ENCODE peak calls at places on chromosomes 2 and 18, in four cellular contexts. D is H9, V is IMR-90, K is trophoblast cell. T is an unnamed sample.

GRCh38 chr2:64422466-64422865 is 31.5 kb upstream of the LGALSL start:
- DNase-seq in K (no peak), V (no peak), D (no peak), T (no peak)

GRCh38 chr2:143451622-143452021 is 322.4 kb downstream of the ARHGAP15 start:
- DNase-seq in K (no peak), V (peak; percentile 41), D (no peak), T (no peak)

GRCh38 chr2:3223080-3223923 is 154.3 kb downstream of the EIPR1 start:
- DNase-seq in K (no peak), D (no peak), V (peak; percentile 86), T (no peak)

GRCh38 chr2:240730506-240731326 is 39.0 kb downstream of the AQP12A start:
- DNase-seq in K (peak; percentile 14), V (no peak), D (no peak), T (no peak)

GRCh38 chr2:65471409-65471808 is 39.0 kb upstream of the SPRED2 start:
- DNase-seq in K (no peak), D (no peak), V (no peak), T (no peak)

GRCh38 chr2:151030663-151031230 is 230.9 kb downstream of the RBM43 start:
- DNase-seq in K (no peak), V (no peak), D (no peak), T (no peak)

GRCh38 chr2:165281387-165281786 is 42.2 kb downstream of the SCN2A start:
- DNase-seq in D (no peak), V (no peak), K (no peak), T (no peak)

GRCh38 chr2:31894656-31895055 is 116.2 kb downstream of the MEMO1 start:
- DNase-seq in V (no peak), K (no peak), D (no peak), T (no peak)

GRCh38 chr2:3463156-3463835 is 56.0 kb downstream of the ADI1 start:
- DNase-seq in D (no peak), K (no peak), V (no peak), T (no peak)

GRCh38 chr2:135124924-135125886 is 73.1 kb downstream of the RAB3GAP1 start:
- DNase-seq in D (no peak), K (peak; percentile 5), V (peak; percentile 17), T (no peak)

GRCh38 chr2:156437876-156438410 is 1.8 kb downstream of the GPD2 start:
- DNase-seq in D (no peak), K (peak; percentile 68), V (no peak), T (no peak)

GRCh38 chr2:137893145-137893544 is 71.1 kb upstream of the HNMT start:
- DNase-seq in D (no peak), K (no peak), V (no peak), T (no peak)

GRCh38 chr2:214747992-214748391 is 61.5 kb downstream of the BARD1 start:
- DNase-seq in D (no peak), V (no peak), K (no peak), T (no peak)

GRCh38 chr2:230322561-230323384 is 4.2 kb upstream of the SP140L start:
- DNase-seq in V (no peak), D (no peak), K (no peak), T (no peak)

GRCh38 chr2:151878655-151879563 is 50.7 kb upstream of the ARL5A start:
- DNase-seq in D (no peak), V (no peak), K (peak; percentile 29), T (no peak)

GRCh38 chr2:95158891-95159619 is 593 bp downstream of the ZNF514 start:
- DNase-seq in V (peak; percentile 30), K (peak; percentile 28), D (peak; percentile 42), T (peak; percentile 18)

GRCh38 chr2:237723613-237724012 is 75.0 kb upstream of the RBM44 start:
- DNase-seq in K (peak; percentile 99), D (peak; percentile 70), V (peak; percentile 57), T (no peak)

GRCh38 chr2:101986804-101987740 is 4.7 kb upstream of the IL1R2 start:
- DNase-seq in V (no peak), K (no peak), D (no peak), T (no peak)

GRCh38 chr2:102449370-102449974 is 23.6 kb upstream of the SLC9A4 start:
- DNase-seq in D (no peak), V (peak; percentile 47), K (peak; percentile 77), T (no peak)

GRCh38 chr2:146893500-146894041 is 951.3 kb upstream of the ACVR2A start:
- DNase-seq in V (no peak), D (no peak), K (no peak), T (no peak)
- H2AK5ac ChIP-seq in V (no peak overlapping the region), D (no peak overlapping the region), K (no peak overlapping the region), T (no peak overlapping the region)

GRCh38 chr2:5729426-5729825 is 37.2 kb downstream of the SOX11 start:
- DNase-seq in V (no peak), K (no peak), D (no peak), T (no peak)

GRCh38 chr2:5725794-5726463 is 33.7 kb downstream of the SOX11 start:
- DNase-seq in V (no peak), K (no peak), D (peak; percentile 95), T (peak; percentile 91)

GRCh38 chr2:5725072-5725471 is 32.9 kb downstream of the SOX11 start:
- DNase-seq in V (no peak), D (no peak), K (no peak), T (no peak)

GRCh38 chr2:5730386-5730785 is 38.2 kb downstream of the SOX11 start:
- DNase-seq in K (peak; percentile 35), D (no peak), V (no peak), T (no peak)

GRCh38 chr2:5727242-5727641 is 35.1 kb downstream of the SOX11 start:
- DNase-seq in K (no peak), D (no peak), V (no peak), T (no peak)
- H2AFZ ChIP-seq in K (no peak overlapping the region), D (no peak overlapping the region), V (no peak overlapping the region), T (no peak overlapping the region)

GRCh38 chr2:203238711-203239526 is at the start of gene CYP20A1:
- DNase-seq in D (peak; percentile 96), K (peak; percentile 97), V (peak; percentile 94), T (peak; percentile 92)
- H2BK120ac ChIP-seq in D (no peak within 1 kb of the TSS), K (peak within 1 kb of the TSS; percentile 92), V (peak within 1 kb of the TSS; percentile 87), T (no peak within 1 kb of the TSS)

GRCh38 chr2:235569837-235570236 is 76.0 kb downstream of the AGAP1 start:
- DNase-seq in D (no peak), K (no peak), V (no peak), T (no peak)
- H2AK5ac ChIP-seq in D (no peak overlapping the region), K (no peak overlapping the region), V (no peak overlapping the region), T (no peak overlapping the region)

DNA sequence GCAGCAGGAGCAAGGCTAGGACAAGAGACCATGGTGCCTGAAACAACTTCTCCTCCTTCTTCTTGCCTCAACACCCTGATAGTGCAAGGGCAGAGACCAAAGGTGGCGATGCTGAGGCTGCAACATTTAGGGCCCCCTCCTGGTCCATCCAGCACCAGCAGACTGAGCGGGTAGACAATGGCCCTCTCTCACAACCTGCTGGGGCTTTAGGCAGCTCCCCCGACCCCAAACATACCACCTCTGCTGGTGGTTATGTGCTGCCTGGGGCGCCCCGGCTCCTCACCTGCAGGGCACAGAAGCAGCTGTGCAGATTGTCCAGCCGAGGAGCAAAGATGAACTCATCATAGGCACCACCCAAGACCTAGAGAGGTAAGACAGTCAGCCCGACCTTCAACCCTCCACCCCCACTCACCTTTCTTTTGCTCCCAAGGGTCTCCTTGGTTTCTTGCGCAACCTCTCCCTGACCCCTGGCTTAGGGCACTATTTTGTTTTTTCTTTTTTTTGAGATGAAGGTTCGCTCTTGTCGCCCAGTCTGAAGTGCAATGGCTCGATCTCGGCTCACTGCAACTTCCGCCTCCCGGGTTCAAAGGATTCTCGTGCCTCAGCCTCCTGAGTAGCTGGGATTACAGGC is 3.5 kb downstream of the DNPEP start:
- DNase-seq in D (peak; percentile 57), K (no peak), V (no peak), T (no peak)
- H2AFZ ChIP-seq in D (no peak overlapping the region), K (no peak overlapping the region), V (no peak overlapping the region), T (no peak overlapping the region)

GRCh38 chr18:58051765-58052460 is 7.9 kb downstream of the NEDD4L start:
- DNase-seq in D (no peak), V (peak; percentile 24), K (peak; percentile 16), T (no peak)
- H2BK120ac ChIP-seq in D (no peak overlapping the region), V (no peak overlapping the region), K (no peak overlapping the region), T (no peak overlapping the region)

GRCh38 chr2:215835641-215836040 is 177.7 kb downstream of the MREG start:
- DNase-seq in D (no peak), K (no peak), V (no peak), T (no peak)

GRCh38 chr2:215831296-215831913 is 181.9 kb downstream of the MREG start:
- DNase-seq in K (peak; percentile 34), D (no peak), V (peak; percentile 78), T (no peak)

GRCh38 chr2:215832791-215833190 is 180.6 kb downstream of the MREG start:
- DNase-seq in V (no peak), K (no peak), D (no peak), T (no peak)

GRCh38 chr2:215836881-215837280 is 176.5 kb downstream of the MREG start:
- DNase-seq in V (no peak), D (no peak), K (no peak), T (no peak)

DNA sequence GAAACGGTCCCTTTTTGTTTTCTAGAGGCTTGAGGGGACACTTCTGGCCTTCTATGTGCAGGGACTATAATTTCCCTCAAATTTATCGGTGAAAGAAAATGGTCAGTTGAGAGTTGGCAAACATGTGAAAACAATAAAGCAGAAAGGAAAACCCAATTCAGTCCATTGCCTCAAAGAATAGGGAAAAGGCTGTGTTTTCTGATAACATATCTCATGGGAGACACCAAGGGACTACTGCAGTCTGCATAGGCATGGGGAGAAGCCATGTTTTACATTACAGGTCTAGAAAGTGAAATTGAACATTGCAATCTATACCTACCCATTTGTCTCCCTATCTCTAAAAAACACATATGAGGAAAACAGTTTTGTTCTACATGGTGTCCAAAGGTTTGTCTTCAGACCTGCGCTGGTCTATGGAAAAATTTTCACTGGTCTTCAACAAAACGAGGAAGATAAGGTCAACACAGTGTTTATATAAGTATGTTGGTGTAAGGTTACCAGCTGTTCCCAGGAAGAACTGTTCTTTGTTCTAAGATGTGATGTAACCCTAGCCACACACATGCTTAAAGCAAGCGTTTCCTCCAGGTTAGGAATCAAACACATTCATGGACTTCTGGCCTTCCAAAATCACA is 179.7 kb downstream of the MREG start:
- DNase-seq in V (peak; percentile 87), K (peak; percentile 53), D (no peak), T (no peak)
- H2AK5ac ChIP-seq in V (no peak overlapping the region), K (no peak overlapping the region), D (no peak overlapping the region), T (no peak overlapping the region)

GRCh38 chr2:26847663-26848335 is at the start of gene DPYSL5:
- DNase-seq in V (no peak), K (no peak), D (peak; percentile 92), T (peak; percentile 97)
- H2AFZ ChIP-seq in V (peak within 1 kb of the TSS; percentile 33), K (peak within 1 kb of the TSS; percentile 73), D (no peak within 1 kb of the TSS), T (peak within 1 kb of the TSS; percentile 89)

T was measured in neuronal stem cell.